ENCODE peak calls at places on chromosomes 11 and 22, in seven cellular contexts. One of them, this sample, is unnamed.

GRCh38 chr11:89458646-89459045 is 32.5 kb downstream of the NOX4 start:
- DNase-seq in amygdala: no peak
- DNase-seq in HEK293T: no peak
- DNase-seq in HTR-8/SVneo: no peak
- DNase-seq in stimulated activated CD4-positive, alpha-beta T cell treated with anti-CD3 and anti-CD28 coated beads, Interleukin-1b, Interleukin-23, amount 100 ng/mL, for 24 hours: no peak
- DNase-seq in progenitor cell of endocrine pancreas: no peak
- DNase-seq in AG08395: no peak
- DNase-seq in this sample: no peak

GRCh38 chr11:15532432-15532831 is 417.7 kb downstream of the INSC start:
- DNase-seq in amygdala: no peak
- DNase-seq in HEK293T: no peak
- DNase-seq in HTR-8/SVneo: no peak
- DNase-seq in stimulated activated CD4-positive, alpha-beta T cell treated with anti-CD3 and anti-CD28 coated beads, Interleukin-1b, Interleukin-23, amount 100 ng/mL, for 24 hours: no peak
- DNase-seq in progenitor cell of endocrine pancreas: no peak
- DNase-seq in AG08395: no peak
- DNase-seq in this sample: no peak

GRCh38 chr11:61004841-61005240 is 33.4 kb downstream of the CD6 start:
- DNase-seq in amygdala: no peak
- DNase-seq in HEK293T: no peak
- DNase-seq in HTR-8/SVneo: no peak
- DNase-seq in stimulated activated CD4-positive, alpha-beta T cell treated with anti-CD3 and anti-CD28 coated beads, Interleukin-1b, Interleukin-23, amount 100 ng/mL, for 24 hours: no peak
- DNase-seq in progenitor cell of endocrine pancreas: no peak
- DNase-seq in AG08395: no peak
- DNase-seq in this sample: no peak

GRCh38 chr11:69664901-69665300 is 10.3 kb downstream of the LTO1 start:
- DNase-seq in amygdala: no peak
- DNase-seq in HEK293T: no peak
- DNase-seq in HTR-8/SVneo: no peak
- DNase-seq in stimulated activated CD4-positive, alpha-beta T cell treated with anti-CD3 and anti-CD28 coated beads, Interleukin-1b, Interleukin-23, amount 100 ng/mL, for 24 hours: no peak
- DNase-seq in progenitor cell of endocrine pancreas: no peak
- DNase-seq in AG08395: no peak
- DNase-seq in this sample: no peak

GRCh38 chr22:28051787-28052356 is 132.8 kb upstream of the PITPNB start:
- DNase-seq in amygdala: no peak
- DNase-seq in HEK293T: peak
- DNase-seq in HTR-8/SVneo: peak
- DNase-seq in stimulated activated CD4-positive, alpha-beta T cell treated with anti-CD3 and anti-CD28 coated beads, Interleukin-1b, Interleukin-23, amount 100 ng/mL, for 24 hours: no peak
- DNase-seq in progenitor cell of endocrine pancreas: peak
- DNase-seq in AG08395: peak
- DNase-seq in this sample: peak

GRCh38 chr11:61472282-61472681 is 36.3 kb upstream of the LRRC10B start:
- DNase-seq in amygdala: no peak
- DNase-seq in HEK293T: no peak
- DNase-seq in HTR-8/SVneo: no peak
- DNase-seq in stimulated activated CD4-positive, alpha-beta T cell treated with anti-CD3 and anti-CD28 coated beads, Interleukin-1b, Interleukin-23, amount 100 ng/mL, for 24 hours: no peak
- DNase-seq in progenitor cell of endocrine pancreas: no peak
- DNase-seq in AG08395: no peak
- DNase-seq in this sample: no peak

GRCh38 chr11:119479685-119480275 is 56.8 kb upstream of the THY1 start:
- DNase-seq in amygdala: no peak
- DNase-seq in HEK293T: no peak
- DNase-seq in HTR-8/SVneo: peak
- DNase-seq in stimulated activated CD4-positive, alpha-beta T cell treated with anti-CD3 and anti-CD28 coated beads, Interleukin-1b, Interleukin-23, amount 100 ng/mL, for 24 hours: no peak
- DNase-seq in progenitor cell of endocrine pancreas: no peak
- DNase-seq in AG08395: peak
- DNase-seq in this sample: peak

GRCh38 chr22:24001314-24001713 is 3.9 kb downstream of the GSTT4 start:
- DNase-seq in amygdala: no peak
- DNase-seq in HEK293T: no peak
- DNase-seq in HTR-8/SVneo: no peak
- DNase-seq in stimulated activated CD4-positive, alpha-beta T cell treated with anti-CD3 and anti-CD28 coated beads, Interleukin-1b, Interleukin-23, amount 100 ng/mL, for 24 hours: no peak
- DNase-seq in progenitor cell of endocrine pancreas: no peak
- DNase-seq in AG08395: no peak
- DNase-seq in this sample: no peak

GRCh38 chr11:6864436-6864835 is 1.6 kb downstream of the OR10A2 start:
- DNase-seq in amygdala: no peak
- DNase-seq in HEK293T: no peak
- DNase-seq in HTR-8/SVneo: no peak
- DNase-seq in stimulated activated CD4-positive, alpha-beta T cell treated with anti-CD3 and anti-CD28 coated beads, Interleukin-1b, Interleukin-23, amount 100 ng/mL, for 24 hours: no peak
- DNase-seq in progenitor cell of endocrine pancreas: no peak
- DNase-seq in AG08395: no peak
- DNase-seq in this sample: no peak

GRCh38 chr11:61826930-61827572 is 1.0 kb upstream of the FADS2 start:
- DNase-seq in amygdala: no peak
- DNase-seq in HEK293T: no peak
- DNase-seq in HTR-8/SVneo: no peak
- DNase-seq in stimulated activated CD4-positive, alpha-beta T cell treated with anti-CD3 and anti-CD28 coated beads, Interleukin-1b, Interleukin-23, amount 100 ng/mL, for 24 hours: no peak
- DNase-seq in progenitor cell of endocrine pancreas: no peak
- DNase-seq in AG08395: no peak
- DNase-seq in this sample: no peak